ENCODE peak calls at places on chromosome 9, in six cellular contexts. F is ELF-1, U is IMR-90, Y is stomach, H is HuH-7, L is type B pancreatic cell. Q is an unnamed sample.

GRCh38 chr9:137694236-137694959 is 75.6 kb downstream of the EHMT1 start:
- DNase-seq in L (no peak), F (peak; percentile 43), H (no peak), Y (no peak), U (no peak), Q (no peak)

GRCh38 chr9:97935291-97935690 is 2.7 kb downstream of the HEMGN start:
- DNase-seq in F (no peak), U (no peak), L (no peak), Y (no peak), H (no peak), Q (no peak)

GRCh38 chr9:123686131-123686848 is 243.6 kb downstream of the DENND1A start:
- DNase-seq in L (no peak), H (no peak), U (peak; percentile 32), Y (no peak), F (no peak), Q (no peak)

GRCh38 chr9:91729558-91729842 is 220.5 kb downstream of the ROR2 start:
- DNase-seq in Y (no peak), H (no peak), U (no peak), L (no peak), F (no peak), Q (no peak)

GRCh38 chr9:110141118-110141797 is 66.7 kb downstream of the C9orf152 start:
- DNase-seq in H (no peak), L (no peak), U (peak; percentile 99), Y (no peak), F (no peak), Q (no peak)

GRCh38 chr9:28073278-28073677 is 500.0 kb upstream of the C9orf72 start:
- DNase-seq in L (no peak), F (peak; percentile 6), Y (peak; percentile 54), U (peak; percentile 36), H (peak; percentile 1), Q (no peak)

GRCh38 chr9:6545017-6545691 is 100.4 kb downstream of the GLDC start:
- DNase-seq in Y (no peak), L (no peak), H (no peak), U (peak; percentile 50), F (no peak), Q (no peak)

GRCh38 chr9:70136632-70137031 is 93.0 kb downstream of the MAMDC2 start:
- DNase-seq in U (peak; percentile 69), L (no peak), F (no peak), Y (no peak), H (no peak), Q (no peak)

GRCh38 chr9:18826248-18826647 is 206.8 kb downstream of the SAXO1 start:
- DNase-seq in H (no peak), U (no peak), L (no peak), F (peak; percentile 10), Y (no peak), Q (no peak)

GRCh38 chr9:107246259-107247254 is 36.5 kb upstream of the RAD23B start:
- DNase-seq in Y (no peak), H (no peak), F (peak; percentile 26), L (no peak), U (peak; percentile 13), Q (no peak)

GRCh38 chr9:130444565-130445221 is at the start of gene ASS1:
- DNase-seq in Y (peak; percentile 90), F (peak; percentile 59), H (peak; percentile 91), U (no peak), L (no peak), Q (no peak)

GRCh38 chr9:88936668-88937067 is 54.6 kb upstream of the S1PR3 start:
- DNase-seq in Y (no peak), L (no peak), H (no peak), U (peak; percentile 7), F (no peak), Q (no peak)

GRCh38 chr9:96009690-96010477 is 134.4 kb downstream of the ERCC6L2 start:
- DNase-seq in F (no peak), U (no peak), Y (no peak), L (no peak), H (no peak), Q (no peak)

GRCh38 chr9:7545766-7546165 is 253.8 kb downstream of the DMAC1 start:
- DNase-seq in H (no peak), F (no peak), L (no peak), U (no peak), Y (no peak), Q (no peak)

GRCh38 chr9:70413427-70413797 is 1.0 kb downstream of the KLF9 start:
- DNase-seq in U (no peak), H (no peak), Y (no peak), L (peak; percentile 79), F (no peak), Q (no peak)

GRCh38 chr9:981491-981898 is 5.0 kb downstream of the DMRT3 start:
- DNase-seq in Y (no peak), H (no peak), L (no peak), U (no peak), F (peak; percentile 14), Q (no peak)

GRCh38 chr9:12889402-12890106 is 114.7 kb downstream of the LURAP1L start:
- DNase-seq in H (no peak), L (no peak), Y (no peak), U (no peak), F (no peak), Q (no peak)

GRCh38 chr9:74092491-74092834 is 404.7 kb upstream of the RORB start:
- DNase-seq in Y (no peak), F (no peak), H (no peak), U (no peak), L (no peak), Q (no peak)

GRCh38 chr9:132948482-132949050 is 4.2 kb upstream of the TSC1 start:
- DNase-seq in U (no peak), H (no peak), F (no peak), L (no peak), Y (no peak), Q (no peak)

GRCh38 chr9:23492126-23493002 is 333.7 kb downstream of the ELAVL2 start:
- DNase-seq in Y (no peak), L (no peak), U (peak; percentile 0), H (peak; percentile 27), F (peak; percentile 9), Q (no peak)

GRCh38 chr9:78130853-78131252 is 99.2 kb upstream of the GNAQ start:
- DNase-seq in Y (no peak), H (no peak), U (no peak), F (no peak), L (no peak), Q (no peak)

GRCh38 chr9:16257604-16258003 is 612.9 kb downstream of the BNC2 start:
- DNase-seq in L (no peak), F (no peak), H (no peak), U (no peak), Y (no peak), Q (no peak)

GRCh38 chr9:129145841-129146292 is 32.2 kb downstream of the IER5L start:
- DNase-seq in F (peak; percentile 98), Y (no peak), L (no peak), U (peak; percentile 94), H (no peak), Q (no peak)

GRCh38 chr9:109162652-109163051 is 4.4 kb downstream of the FRRS1L start:
- DNase-seq in U (no peak), F (no peak), H (no peak), Y (no peak), L (no peak), Q (no peak)

GRCh38 chr9:70411141-70411929 is 3.1 kb downstream of the KLF9 start:
- DNase-seq in L (no peak), F (peak; percentile 38), H (no peak), U (peak; percentile 75), Y (peak; percentile 63), Q (no peak)

GRCh38 chr9:70053864-70054263 is 10.2 kb downstream of the MAMDC2 start:
- DNase-seq in H (no peak), L (no peak), F (no peak), Y (no peak), U (no peak), Q (no peak)

GRCh38 chr9:15182755-15183154 is 124.3 kb downstream of the TTC39B start:
- DNase-seq in H (no peak), Y (no peak), L (no peak), U (no peak), F (no peak), Q (no peak)

GRCh38 chr9:113998529-113999255 is 79.4 kb downstream of the AMBP start:
- DNase-seq in Y (peak; percentile 23), U (peak; percentile 12), F (no peak), L (peak; percentile 50), H (peak; percentile 59), Q (peak; percentile 78)

GRCh38 chr9:128863647-128864046 is 18.1 kb downstream of the KYAT1 start:
- DNase-seq in H (peak; percentile 87), Y (peak; percentile 80), L (peak; percentile 84), U (peak; percentile 36), F (peak; percentile 94), Q (peak; percentile 89)

GRCh38 chr9:82302968-82303655 is 314.5 kb downstream of the SPATA31D1 start:
- DNase-seq in H (no peak), Y (no peak), F (no peak), L (no peak), U (no peak), Q (no peak)

GRCh38 chr9:77589046-77589795 is 58.9 kb downstream of the GNA14 start:
- DNase-seq in F (no peak), H (peak; percentile 53), Y (peak; percentile 35), U (no peak), L (no peak), Q (no peak)

GRCh38 chr9:69932901-69933300 is 110.7 kb upstream of the MAMDC2 start:
- DNase-seq in L (no peak), U (no peak), F (peak; percentile 13), H (no peak), Y (no peak), Q (no peak)

GRCh38 chr9:113593682-113594281 is 130.3 kb downstream of the RGS3 start:
- DNase-seq in L (peak; percentile 88), F (peak; percentile 99), Y (peak; percentile 88), U (peak; percentile 98), H (peak; percentile 86), Q (peak; percentile 98)

GRCh38 chr9:91177661-91178280 is 183.9 kb downstream of the AUH start:
- DNase-seq in U (peak; percentile 65), Y (peak; percentile 26), F (no peak), H (no peak), L (peak; percentile 31), Q (peak; percentile 67)